ENCODE peak calls at places on chromosomes 16 and 17, in six cellular contexts. One of them, this sample, is unnamed.

GRCh38 chr16:25291580-25291979 is 33.9 kb upstream of the ZKSCAN2 start:
- DNase-seq in heart right ventricle: no peak
- DNase-seq in IMR-90: no peak
- DNase-seq in PC-9: no peak
- DNase-seq in HepG2: no peak
- DNase-seq in ovary: no peak
- DNase-seq in this sample: no peak

GRCh38 chr16:56259425-56259779 is 68.1 kb downstream of the GNAO1 start:
- DNase-seq in heart right ventricle: no peak
- DNase-seq in IMR-90: no peak
- DNase-seq in PC-9: no peak
- DNase-seq in HepG2: no peak
- DNase-seq in ovary: no peak
- DNase-seq in this sample: no peak

GRCh38 chr17:71921726-71922320 is 199.0 kb upstream of the SOX9 start:
- DNase-seq in heart right ventricle: no peak
- DNase-seq in IMR-90: no peak
- DNase-seq in PC-9: peak
- DNase-seq in HepG2: no peak
- DNase-seq in ovary: no peak
- DNase-seq in this sample: no peak

GRCh38 chr17:45429338-45430005 is 3.2 kb downstream of the ARHGAP27 start:
- DNase-seq in heart right ventricle: no peak
- DNase-seq in IMR-90: no peak
- DNase-seq in PC-9: peak
- DNase-seq in HepG2: no peak
- DNase-seq in ovary: no peak
- DNase-seq in this sample: peak

GRCh38 chr16:69037373-69038160 is 67.9 kb upstream of the HAS3 start:
- DNase-seq in heart right ventricle: no peak
- DNase-seq in IMR-90: no peak
- DNase-seq in PC-9: peak
- DNase-seq in HepG2: no peak
- DNase-seq in ovary: no peak
- DNase-seq in this sample: no peak

GRCh38 chr17:12627776-12628491 is 37.8 kb upstream of the MYOCD start:
- DNase-seq in heart right ventricle: no peak
- DNase-seq in IMR-90: peak
- DNase-seq in PC-9: no peak
- DNase-seq in HepG2: peak
- DNase-seq in ovary: no peak
- DNase-seq in this sample: no peak

GRCh38 chr16:49492090-49492801 is 118.6 kb downstream of the C16orf78 start:
- DNase-seq in heart right ventricle: peak
- DNase-seq in IMR-90: no peak
- DNase-seq in PC-9: no peak
- DNase-seq in HepG2: no peak
- DNase-seq in ovary: peak
- DNase-seq in this sample: no peak

GRCh38 chr16:77332792-77333191 is 102.0 kb downstream of the ADAMTS18 start:
- DNase-seq in heart right ventricle: no peak
- DNase-seq in IMR-90: no peak
- DNase-seq in PC-9: no peak
- DNase-seq in HepG2: no peak
- DNase-seq in ovary: no peak
- DNase-seq in this sample: no peak

GRCh38 chr17:80881321-80881720 is 110.3 kb upstream of the CHMP6 start:
- DNase-seq in heart right ventricle: no peak
- DNase-seq in IMR-90: no peak
- DNase-seq in PC-9: no peak
- DNase-seq in HepG2: no peak
- DNase-seq in ovary: peak
- DNase-seq in this sample: no peak

GRCh38 chr17:77948690-77949114 is 9.8 kb upstream of the TNRC6C start:
- DNase-seq in heart right ventricle: no peak
- DNase-seq in IMR-90: peak
- DNase-seq in PC-9: no peak
- DNase-seq in HepG2: peak
- DNase-seq in ovary: no peak
- DNase-seq in this sample: no peak

GRCh38 chr17:27345141-27345904 is 51.4 kb downstream of the WSB1 start:
- DNase-seq in heart right ventricle: no peak
- DNase-seq in IMR-90: peak
- DNase-seq in PC-9: no peak
- DNase-seq in HepG2: no peak
- DNase-seq in ovary: no peak
- DNase-seq in this sample: no peak

GRCh38 chr16:12723681-12724080 is 80.0 kb downstream of the CPPED1 start:
- DNase-seq in heart right ventricle: no peak
- DNase-seq in IMR-90: no peak
- DNase-seq in PC-9: no peak
- DNase-seq in HepG2: no peak
- DNase-seq in ovary: no peak
- DNase-seq in this sample: no peak

GRCh38 chr16:87620201-87620495 is 17.8 kb downstream of the JPH3 start:
- DNase-seq in heart right ventricle: no peak
- DNase-seq in IMR-90: no peak
- DNase-seq in PC-9: no peak
- DNase-seq in HepG2: no peak
- DNase-seq in ovary: no peak
- DNase-seq in this sample: no peak

GRCh38 chr16:30166202-30166902 is 17.1 kb upstream of the CORO1A start:
- DNase-seq in heart right ventricle: no peak
- DNase-seq in IMR-90: no peak
- DNase-seq in PC-9: no peak
- DNase-seq in HepG2: no peak
- DNase-seq in ovary: no peak
- DNase-seq in this sample: peak

GRCh38 chr16:80974649-80975376 is 31.9 kb downstream of the CMC2 start:
- DNase-seq in heart right ventricle: no peak
- DNase-seq in IMR-90: no peak
- DNase-seq in PC-9: no peak
- DNase-seq in HepG2: no peak
- DNase-seq in ovary: no peak
- DNase-seq in this sample: no peak

GRCh38 chr16:87806608-87807546 is 41.1 kb upstream of the KLHDC4 start:
- DNase-seq in heart right ventricle: peak
- DNase-seq in IMR-90: peak
- DNase-seq in PC-9: peak
- DNase-seq in HepG2: peak
- DNase-seq in ovary: peak
- DNase-seq in this sample: peak

GRCh38 chr16:82062645-82063058 is 27.6 kb downstream of the HSD17B2 start:
- DNase-seq in heart right ventricle: no peak
- DNase-seq in IMR-90: peak
- DNase-seq in PC-9: no peak
- DNase-seq in HepG2: peak
- DNase-seq in ovary: no peak
- DNase-seq in this sample: no peak

GRCh38 chr17:17491546-17491988 is 4.6 kb downstream of the RASD1 start:
- DNase-seq in heart right ventricle: no peak
- DNase-seq in IMR-90: no peak
- DNase-seq in PC-9: no peak
- DNase-seq in HepG2: no peak
- DNase-seq in ovary: no peak
- DNase-seq in this sample: no peak

GRCh38 chr16:85398050-85398451 is 215.1 kb upstream of the GSE1 start:
- DNase-seq in heart right ventricle: peak
- DNase-seq in IMR-90: no peak
- DNase-seq in PC-9: no peak
- DNase-seq in HepG2: no peak
- DNase-seq in ovary: peak
- DNase-seq in this sample: no peak

GRCh38 chr17:17420035-17420434 is 56.8 kb upstream of the MED9 start:
- DNase-seq in heart right ventricle: peak
- DNase-seq in IMR-90: no peak
- DNase-seq in PC-9: no peak
- DNase-seq in HepG2: no peak
- DNase-seq in ovary: no peak
- DNase-seq in this sample: no peak

GRCh38 chr16:30183961-30184429 is 593 bp downstream of the CORO1A start:
- DNase-seq in heart right ventricle: peak
- DNase-seq in IMR-90: no peak
- DNase-seq in PC-9: no peak
- DNase-seq in HepG2: no peak
- DNase-seq in ovary: no peak
- DNase-seq in this sample: peak

GRCh38 chr16:47019563-47019962 is 46.1 kb upstream of the DNAJA2 start:
- DNase-seq in heart right ventricle: no peak
- DNase-seq in IMR-90: no peak
- DNase-seq in PC-9: no peak
- DNase-seq in HepG2: no peak
- DNase-seq in ovary: no peak
- DNase-seq in this sample: no peak

GRCh38 chr16:30000768-30001631 is 5.0 kb downstream of the INO80E start:
- DNase-seq in heart right ventricle: no peak
- DNase-seq in IMR-90: no peak
- DNase-seq in PC-9: no peak
- DNase-seq in HepG2: no peak
- DNase-seq in ovary: no peak
- DNase-seq in this sample: no peak

GRCh38 chr17:72121164-72122001 is 563 bp downstream of the SOX9 start:
- DNase-seq in heart right ventricle: peak
- DNase-seq in IMR-90: peak
- DNase-seq in PC-9: no peak
- DNase-seq in HepG2: no peak
- DNase-seq in ovary: no peak
- DNase-seq in this sample: peak

GRCh38 chr16:12681653-12682052 is 122.0 kb downstream of the CPPED1 start:
- DNase-seq in heart right ventricle: peak
- DNase-seq in IMR-90: no peak
- DNase-seq in PC-9: no peak
- DNase-seq in HepG2: no peak
- DNase-seq in ovary: no peak
- DNase-seq in this sample: no peak

GRCh38 chr17:59856859-59857794 is 35.6 kb downstream of the TUBD1 start:
- DNase-seq in heart right ventricle: no peak
- DNase-seq in IMR-90: no peak
- DNase-seq in PC-9: peak
- DNase-seq in HepG2: no peak
- DNase-seq in ovary: no peak
- DNase-seq in this sample: no peak

GRCh38 chr17:73480740-73481139 is 163.5 kb downstream of the SDK2 start:
- DNase-seq in heart right ventricle: peak
- DNase-seq in IMR-90: no peak
- DNase-seq in PC-9: no peak
- DNase-seq in HepG2: no peak
- DNase-seq in ovary: no peak
- DNase-seq in this sample: no peak
- H3K4me3 ChIP-seq in heart right ventricle: no peak
- H3K4me3 ChIP-seq in IMR-90: no peak
- H3K4me3 ChIP-seq in PC-9: no peak
- H3K4me3 ChIP-seq in HepG2: no peak
- H3K4me3 ChIP-seq in ovary: no peak
- H3K4me3 ChIP-seq in this sample: no peak

GRCh38 chr16:10517868-10518267 is 62.5 kb downstream of the EMP2 start:
- DNase-seq in heart right ventricle: no peak
- DNase-seq in IMR-90: no peak
- DNase-seq in PC-9: no peak
- DNase-seq in HepG2: no peak
- DNase-seq in ovary: no peak
- DNase-seq in this sample: no peak
- H3K4me3 ChIP-seq in heart right ventricle: no peak
- H3K4me3 ChIP-seq in IMR-90: no peak
- H3K4me3 ChIP-seq in PC-9: no peak
- H3K4me3 ChIP-seq in HepG2: no peak
- H3K4me3 ChIP-seq in ovary: no peak
- H3K4me3 ChIP-seq in this sample: no peak

GRCh38 chr17:50316016-50316587 is 29.8 kb upstream of the XYLT2 start:
- DNase-seq in heart right ventricle: no peak
- DNase-seq in IMR-90: no peak
- DNase-seq in PC-9: no peak
- DNase-seq in HepG2: no peak
- DNase-seq in ovary: no peak
- DNase-seq in this sample: no peak

GRCh38 chr17:50317121-50317520 is 28.8 kb upstream of the XYLT2 start:
- DNase-seq in heart right ventricle: no peak
- DNase-seq in IMR-90: no peak
- DNase-seq in PC-9: no peak
- DNase-seq in HepG2: no peak
- DNase-seq in ovary: no peak
- DNase-seq in this sample: no peak

GRCh38 chr17:50319630-50320029 is 26.3 kb upstream of the XYLT2 start:
- DNase-seq in heart right ventricle: no peak
- DNase-seq in IMR-90: no peak
- DNase-seq in PC-9: no peak
- DNase-seq in HepG2: no peak
- DNase-seq in ovary: no peak
- DNase-seq in this sample: no peak

GRCh38 chr17:50322271-50322670 is 23.7 kb upstream of the XYLT2 start:
- DNase-seq in heart right ventricle: no peak
- DNase-seq in IMR-90: peak
- DNase-seq in PC-9: no peak
- DNase-seq in HepG2: no peak
- DNase-seq in ovary: no peak
- DNase-seq in this sample: no peak

GRCh38 chr17:50318551-50319310 is 27.2 kb upstream of the XYLT2 start:
- DNase-seq in heart right ventricle: no peak
- DNase-seq in IMR-90: peak
- DNase-seq in PC-9: no peak
- DNase-seq in HepG2: no peak
- DNase-seq in ovary: peak
- DNase-seq in this sample: no peak
- H3K4me3 ChIP-seq in heart right ventricle: no peak
- H3K4me3 ChIP-seq in IMR-90: no peak
- H3K4me3 ChIP-seq in PC-9: no peak
- H3K4me3 ChIP-seq in HepG2: no peak
- H3K4me3 ChIP-seq in ovary: no peak
- H3K4me3 ChIP-seq in this sample: no peak

DNA sequence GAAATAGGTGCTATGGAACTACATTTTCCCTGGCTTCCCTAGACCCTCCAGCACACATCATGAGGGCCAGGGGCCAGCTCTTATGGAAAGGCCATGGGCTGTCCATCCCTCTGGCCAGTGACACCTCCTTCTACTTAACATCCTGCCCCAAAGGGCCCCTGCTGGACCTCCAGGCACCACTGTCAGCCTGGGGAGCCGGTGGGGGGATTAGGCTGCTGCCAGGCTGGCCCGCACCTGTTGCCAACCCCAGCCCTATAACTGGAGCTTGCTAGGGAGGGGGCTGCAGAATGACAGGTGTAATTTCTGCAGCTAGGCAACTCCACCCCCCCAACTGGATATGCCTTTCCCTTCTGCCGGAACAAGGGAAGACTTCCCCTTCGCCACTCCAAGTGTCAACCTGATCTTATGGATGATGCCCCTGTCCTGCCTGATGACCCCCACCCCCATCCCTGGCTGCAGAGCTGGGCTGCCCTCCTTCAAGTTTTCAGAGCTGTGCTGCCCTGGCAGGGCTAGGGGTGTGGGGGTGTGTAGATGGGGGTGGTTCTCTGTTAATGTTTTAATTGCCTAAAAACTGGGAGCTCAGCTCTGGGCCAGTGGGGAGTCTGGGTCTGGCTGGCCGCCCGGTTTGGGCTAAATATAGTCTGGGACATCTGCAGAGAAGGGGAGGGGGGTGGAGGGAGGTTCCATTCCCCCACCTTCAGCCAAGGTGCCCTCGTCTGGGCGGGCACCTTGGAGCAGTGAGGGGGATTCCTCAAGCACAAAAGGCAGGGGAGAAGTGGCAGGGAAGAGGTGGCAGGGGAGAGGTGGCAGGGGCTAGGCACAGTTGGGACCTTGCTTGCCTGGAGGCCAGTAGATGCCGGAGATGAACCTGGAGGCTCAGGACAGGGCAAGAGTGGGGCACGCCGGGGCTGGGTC is 12.8 kb downstream of the RARA start:
- DNase-seq in heart right ventricle: peak
- DNase-seq in IMR-90: no peak
- DNase-seq in PC-9: no peak
- DNase-seq in HepG2: no peak
- DNase-seq in ovary: peak
- DNase-seq in this sample: no peak
- H3K4me3 ChIP-seq in heart right ventricle: peak
- H3K4me3 ChIP-seq in IMR-90: peak
- H3K4me3 ChIP-seq in PC-9: peak
- H3K4me3 ChIP-seq in HepG2: no peak
- H3K4me3 ChIP-seq in ovary: peak
- H3K4me3 ChIP-seq in this sample: peak

This sample was measured in small intestine.